ENCODE peak calls at places on chromosomes 3 and 15, in eight cellular contexts. D is NCI-H1417; X is EL; R is stimulated activated CD8-positive, alpha-beta memory T cell treated with anti-CD3 and anti-CD28 coated beads, Interleukin-15, amount 100 ng/mL, for 48 hours; P is T-helper 1 cell; Y is stimulated activated naive CD4-positive, alpha-beta T cell; Z is glutamatergic neuron; G is NCI-H146. F is an unnamed sample.

GRCh38 chr3:165919284-165919683 is 82.1 kb upstream of the BCHE start:
- DNase-seq in D (no peak), X (no peak), R (no peak), P (no peak), Y (no peak), Z (no peak), G (no peak), F (no peak)

GRCh38 chr3:149009732-149010131 is 18.4 kb downstream of the GYG1 start:
- DNase-seq in D (no peak), X (peak), R (no peak), P (no peak), Y (no peak), Z (no peak), G (no peak), F (no peak)

GRCh38 chr15:92869263-92869940 is 30.7 kb upstream of the CHD2 start:
- DNase-seq in D (no peak), X (peak), R (no peak), P (no peak), Y (no peak), Z (no peak), G (no peak), F (no peak)

GRCh38 chr3:112742934-112743333 is 102.0 kb upstream of the CCDC80 start:
- DNase-seq in D (no peak), X (no peak), R (no peak), P (no peak), Y (no peak), Z (no peak), G (no peak), F (no peak)

GRCh38 chr3:72224804-72225509 is 440.0 kb upstream of the PROK2 start:
- DNase-seq in D (no peak), X (no peak), R (no peak), P (no peak), Y (no peak), Z (no peak), G (no peak), F (no peak)

GRCh38 chr15:72970965-72971746 is 81.1 kb upstream of the NEO1 start:
- DNase-seq in D (no peak), X (no peak), R (no peak), P (no peak), Y (no peak), Z (no peak), G (no peak), F (no peak)

GRCh38 chr3:26712211-26713026 is 89.8 kb downstream of the LRRC3B start:
- DNase-seq in D (peak), X (peak), R (no peak), P (no peak), Y (peak), Z (no peak), G (peak), F (no peak)

GRCh38 chr15:35999211-35999610 is 453.2 kb upstream of the DPH6 start:
- DNase-seq in D (peak), X (no peak), R (no peak), P (no peak), Y (no peak), Z (no peak), G (no peak), F (no peak)

GRCh38 chr3:61719278-61719977 is 158.1 kb downstream of the PTPRG start:
- DNase-seq in D (no peak), X (no peak), R (no peak), P (no peak), Y (no peak), Z (no peak), G (no peak), F (no peak)

GRCh38 chr15:66570327-66570726 is 4.5 kb upstream of the LCTL start:
- DNase-seq in D (no peak), X (no peak), R (no peak), P (no peak), Y (no peak), Z (no peak), G (no peak), F (no peak)

GRCh38 chr3:143216709-143217182 is 97.2 kb downstream of the CHST2 start:
- DNase-seq in D (no peak), X (no peak), R (no peak), P (no peak), Y (peak), Z (no peak), G (no peak), F (no peak)

GRCh38 chr3:66372681-66373350 is 128.0 kb downstream of the LRIG1 start:
- DNase-seq in D (peak), X (peak), R (no peak), P (peak), Y (no peak), Z (no peak), G (peak), F (no peak)

GRCh38 chr3:196694202-196694638 is 17.8 kb downstream of the CEP19 start:
- DNase-seq in D (no peak), X (peak), R (no peak), P (no peak), Y (peak), Z (no peak), G (no peak), F (no peak)

GRCh38 chr3:37809846-37810447 is 51.7 kb upstream of the CTDSPL start:
- DNase-seq in D (no peak), X (no peak), R (no peak), P (no peak), Y (no peak), Z (no peak), G (no peak), F (no peak)

GRCh38 chr3:10594915-10595314 is 89.5 kb upstream of the ATP2B2 start:
- DNase-seq in D (no peak), X (peak), R (peak), P (peak), Y (peak), Z (no peak), G (no peak), F (no peak)

GRCh38 chr15:27601239-27601942 is 497.7 kb downstream of the OCA2 start:
- DNase-seq in D (peak), X (no peak), R (no peak), P (no peak), Y (no peak), Z (no peak), G (peak), F (no peak)

GRCh38 chr3:23763040-23763477 is 42.7 kb upstream of the UBE2E1 start:
- DNase-seq in D (no peak), X (no peak), R (no peak), P (no peak), Y (no peak), Z (peak), G (no peak), F (no peak)

GRCh38 chr15:101362359-101362758 is 67.3 kb upstream of the SNRPA1 start:
- DNase-seq in D (no peak), X (no peak), R (no peak), P (no peak), Y (no peak), Z (no peak), G (no peak), F (no peak)

GRCh38 chr3:136670166-136670565 is 82.0 kb downstream of the STAG1 start:
- DNase-seq in D (no peak), X (no peak), R (no peak), P (no peak), Y (no peak), Z (no peak), G (no peak), F (no peak)

GRCh38 chr3:54042259-54042823 is 80.0 kb upstream of the CACNA2D3 start:
- DNase-seq in D (no peak), X (no peak), R (no peak), P (no peak), Y (no peak), Z (no peak), G (no peak), F (no peak)

GRCh38 chr3:9398715-9399708 is 1.6 kb downstream of the SETD5 start:
- DNase-seq in D (peak), X (peak), R (peak), P (no peak), Y (no peak), Z (no peak), G (no peak), F (peak)